ENCODE peak calls at places on chromosome 3, in five cellular contexts. R, X, P, T and Z are unnamed samples.

GRCh38 chr3:93924491-93924890 is 49.2 kb downstream of the PROS1 start:
- DNase-seq in R (no peak), X (no peak), P (no peak), T (no peak), Z (no peak)

GRCh38 chr3:160447544-160447943 is 2.0 kb downstream of the TRIM59 start:
- DNase-seq in R (peak), X (no peak), P (no peak), T (no peak), Z (peak)

GRCh38 chr3:173622156-173622555 is 224.6 kb downstream of the NLGN1 start:
- DNase-seq in R (no peak), X (no peak), P (no peak), T (no peak), Z (no peak)

GRCh38 chr3:182608876-182609275 is 184.4 kb upstream of the ATP11B start:
- DNase-seq in R (no peak), X (no peak), P (no peak), T (no peak), Z (no peak)

GRCh38 chr3:42535981-42536784 is 33.7 kb downstream of the VIPR1 start:
- DNase-seq in R (peak), X (peak), P (no peak), T (peak), Z (peak)

GRCh38 chr3:72352176-72352575 is 496.1 kb downstream of the SHQ1 start:
- DNase-seq in R (no peak), X (peak), P (no peak), T (no peak), Z (no peak)

GRCh38 chr3:25834346-25834745 is 44.5 kb downstream of the OXSM start:
- DNase-seq in R (no peak), X (no peak), P (no peak), T (no peak), Z (no peak)

GRCh38 chr3:42491876-42492507 is 10.5 kb upstream of the VIPR1 start:
- DNase-seq in R (no peak), X (peak), P (peak), T (peak), Z (no peak)

GRCh38 chr3:79367066-79367465 is 400.7 kb downstream of the ROBO1 start:
- DNase-seq in R (peak), X (no peak), P (no peak), T (no peak), Z (peak)

GRCh38 chr3:123331006-123331405 is 117.9 kb downstream of the ADCY5 start:
- DNase-seq in R (no peak), X (no peak), P (no peak), T (no peak), Z (no peak)

GRCh38 chr3:48088056-48088748 is 72.0 kb upstream of the MAP4 start:
- DNase-seq in R (no peak), X (no peak), P (no peak), T (no peak), Z (peak)

GRCh38 chr3:124057453-124057852 is 65.5 kb upstream of the ROPN1 start:
- DNase-seq in R (no peak), X (peak), P (no peak), T (no peak), Z (no peak)

GRCh38 chr3:102156426-102156825 is 278.4 kb upstream of the ZPLD1 start:
- DNase-seq in R (peak), X (no peak), P (no peak), T (no peak), Z (peak)

GRCh38 chr3:5194801-5195509 is 7.4 kb downstream of the EDEM1 start:
- DNase-seq in R (peak), X (no peak), P (no peak), T (peak), Z (peak)

GRCh38 chr3:120894285-120894684 is 13.7 kb upstream of the STXBP5L start:
- DNase-seq in R (peak), X (no peak), P (no peak), T (no peak), Z (no peak)

GRCh38 chr3:24521306-24522154 is 26.9 kb upstream of the THRB start:
- DNase-seq in R (peak), X (peak), P (peak), T (no peak), Z (no peak)

GRCh38 chr3:123884258-123884831 is at the start of gene MYLK:
- DNase-seq in R (peak), X (peak), P (peak), T (peak), Z (peak)

GRCh38 chr3:167864559-167864887 is 129.0 kb downstream of the SERPINI1 start:
- DNase-seq in R (peak), X (no peak), P (no peak), T (peak), Z (peak)

GRCh38 chr3:121894191-121894990 is at the start of gene SLC15A2:
- DNase-seq in R (no peak), X (peak), P (no peak), T (no peak), Z (no peak)

GRCh38 chr3:187773233-187773962 is 28.1 kb upstream of the BCL6 start:
- DNase-seq in R (no peak), X (no peak), P (no peak), T (peak), Z (no peak)

GRCh38 chr3:115239717-115240116 is 92.6 kb upstream of the ZBTB20 start:
- DNase-seq in R (peak), X (no peak), P (no peak), T (no peak), Z (peak)

GRCh38 chr3:162400697-162401096 is 904.1 kb downstream of the OTOL1 start:
- DNase-seq in R (peak), X (no peak), P (no peak), T (no peak), Z (no peak)

GRCh38 chr3:37162501-37163245 is 11.7 kb downstream of the LRRFIP2 start:
- DNase-seq in R (no peak), X (no peak), P (no peak), T (no peak), Z (no peak)

GRCh38 chr3:36923523-36923943 is 21.3 kb downstream of the TRANK1 start:
- DNase-seq in R (no peak), X (peak), P (no peak), T (peak), Z (no peak)

GRCh38 chr3:135503429-135504083 is 462.0 kb upstream of the PPP2R3A start:
- DNase-seq in R (peak), X (peak), P (peak), T (peak), Z (peak)

GRCh38 chr3:194928831-194929594 is 243.3 kb downstream of the FAM43A start:
- DNase-seq in R (peak), X (peak), P (no peak), T (no peak), Z (no peak)

GRCh38 chr3:46576-46975 is 150.0 kb upstream of the CHL1 start:
- DNase-seq in R (no peak), X (no peak), P (no peak), T (no peak), Z (no peak)

GRCh38 chr3:124174910-124175874 is 183.3 kb upstream of the ROPN1 start:
- DNase-seq in R (no peak), X (no peak), P (no peak), T (no peak), Z (no peak)

GRCh38 chr3:123706871-123707270 is 122.0 kb upstream of the HACD2 start:
- DNase-seq in R (peak), X (no peak), P (no peak), T (no peak), Z (no peak)

GRCh38 chr3:43909149-43909548 is 218.4 kb downstream of the ABHD5 start:
- DNase-seq in R (no peak), X (no peak), P (no peak), T (no peak), Z (no peak)

GRCh38 chr3:17798000-17798399 is 55.6 kb upstream of the TBC1D5 start:
- DNase-seq in R (no peak), X (peak), P (no peak), T (no peak), Z (no peak)

GRCh38 chr3:17799312-17799711 is 56.9 kb upstream of the TBC1D5 start:
- DNase-seq in R (no peak), X (no peak), P (no peak), T (no peak), Z (no peak)

GRCh38 chr3:17795280-17795679 is 52.8 kb upstream of the TBC1D5 start:
- DNase-seq in R (no peak), X (no peak), P (no peak), T (no peak), Z (no peak)

GRCh38 chr3:17793542-17794195 is 51.2 kb upstream of the TBC1D5 start:
- DNase-seq in R (no peak), X (no peak), P (no peak), T (no peak), Z (no peak)

DNA sequence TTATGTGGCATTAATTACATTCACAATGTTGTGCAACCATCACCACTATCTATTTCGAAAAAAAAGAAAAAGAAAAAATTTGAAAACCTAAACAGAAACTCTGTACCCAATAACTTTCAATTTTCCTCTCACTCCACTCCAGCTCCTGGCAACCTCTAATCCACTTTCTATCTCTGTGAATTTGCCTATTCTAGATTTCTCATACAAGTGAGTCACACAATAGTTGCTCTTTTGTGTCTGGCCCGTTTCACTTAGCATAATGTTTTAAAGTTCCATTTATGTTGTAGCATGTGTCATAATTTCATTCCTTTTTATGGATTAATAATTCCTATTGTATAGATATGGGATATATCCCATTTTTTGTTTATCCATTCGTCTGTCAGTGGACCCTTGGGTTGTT is 53.3 kb upstream of the TBC1D5 start:
- DNase-seq in R (peak), X (no peak), P (no peak), T (no peak), Z (peak)
- TF ChIP-seq CTCF in R (no peak), X (no peak), P (no peak), T (no peak), Z (no peak)

GRCh38 chr3:149402481-149402880 is 25.0 kb upstream of the TM4SF1 start:
- DNase-seq in R (no peak), X (no peak), P (no peak), T (no peak), Z (no peak)
- H3K4me3 ChIP-seq in R (no peak), X (no peak), P (no peak), T (no peak), Z (no peak)

GRCh38 chr3:63588897-63589296 is 63.6 kb upstream of the SNTN start:
- DNase-seq in R (no peak), X (no peak), P (no peak), T (no peak), Z (no peak)
- TF ChIP-seq CTCF in R (no peak), X (peak), P (no peak), T (no peak), Z (no peak)

GRCh38 chr3:66220066-66220465 is 735 bp upstream of the SLC25A26 start:
- DNase-seq in R (no peak), X (no peak), P (no peak), T (no peak), Z (no peak)

GRCh38 chr3:66227917-66228316 is 7.1 kb downstream of the SLC25A26 start:
- DNase-seq in R (peak), X (no peak), P (no peak), T (no peak), Z (no peak)

GRCh38 chr3:66220602-66221377 is at the start of gene SLC25A26:
- DNase-seq in R (peak), X (peak), P (peak), T (peak), Z (peak)

GRCh38 chr3:66228707-66229106 is 7.9 kb downstream of the SLC25A26 start:
- DNase-seq in R (peak), X (no peak), P (no peak), T (no peak), Z (no peak)

DNA sequence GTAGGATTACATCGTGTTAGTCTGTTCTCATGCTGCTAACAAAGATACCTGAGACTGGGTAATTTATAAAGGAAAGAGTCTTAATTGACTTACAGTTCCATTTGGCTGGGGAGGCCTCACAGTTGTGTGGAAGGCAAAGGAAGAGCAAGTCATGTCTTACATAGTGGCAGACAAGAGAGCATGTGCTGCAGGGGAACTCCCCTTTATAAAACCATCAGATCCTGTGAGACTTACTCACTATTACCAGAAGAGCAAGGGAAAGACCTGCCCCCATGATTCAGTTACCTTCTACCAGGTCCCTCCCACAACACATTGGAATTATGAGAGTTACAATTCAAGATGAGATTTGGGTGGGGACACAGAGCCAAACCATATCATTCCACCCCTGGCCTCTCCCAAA is 3.4 kb downstream of the SLC25A26 start:
- DNase-seq in R (no peak), X (no peak), P (no peak), T (no peak), Z (no peak)
- H3K4me3 ChIP-seq in R (no peak), X (no peak), P (no peak), T (no peak), Z (no peak)

GRCh38 chr3:38247366-38248035 is 18.1 kb upstream of the SLC22A13 start:
- DNase-seq in R (peak), X (no peak), P (no peak), T (no peak), Z (peak)
- TF ChIP-seq CTCF in R (peak), X (no peak), P (no peak), T (no peak), Z (peak)